ENCODE peak calls at places on chromosomes 12 and 14, in ten cellular contexts. F, C, M, H, T, U, Z, O, I and G are unnamed samples.

GRCh38 chr12:253116-253831 is 9.4 kb downstream of the SLC6A13 start:
- DNase-seq in U (no peak), F (no peak), H (no peak), Z (no peak), O (no peak), T (no peak), M (no peak), I (peak), C (no peak), G (no peak)

GRCh38 chr14:90548455-90548854 is 151.6 kb downstream of the CALM1 start:
- DNase-seq in I (no peak), H (no peak), M (no peak), T (no peak), O (no peak), U (no peak), F (no peak), Z (no peak), C (no peak), G (no peak)

GRCh38 chr12:122125452-122126341 is 47.1 kb downstream of the MLXIP start:
- DNase-seq in U (no peak), H (no peak), O (no peak), C (no peak), I (no peak), F (no peak), M (no peak), T (no peak), Z (no peak), G (no peak)

GRCh38 chr14:26332966-26333365 is 264.9 kb downstream of the NOVA1 start:
- DNase-seq in F (no peak), H (no peak), Z (no peak), T (no peak), O (no peak), U (peak), I (peak), M (no peak), C (no peak), G (no peak)

GRCh38 chr12:100993916-100994315 is 199.3 kb downstream of the ANO4 start:
- DNase-seq in U (no peak), H (peak), T (no peak), I (no peak), M (no peak), F (no peak), O (no peak), Z (no peak), C (no peak), G (no peak)

GRCh38 chr12:79260923-79261322 is 396.3 kb downstream of the SYT1 start:
- DNase-seq in F (no peak), O (no peak), M (no peak), I (no peak), T (no peak), Z (no peak), H (no peak), U (no peak), C (no peak), G (no peak)

GRCh38 chr12:108306014-108306501 is 33.1 kb downstream of the CMKLR1 start:
- DNase-seq in I (no peak), O (no peak), M (no peak), H (no peak), C (no peak), U (peak), F (no peak), T (peak), Z (no peak), G (no peak)

GRCh38 chr14:21053184-21054122 is 4.2 kb upstream of the RNASE8 start:
- DNase-seq in I (no peak), Z (no peak), F (no peak), C (no peak), O (no peak), T (no peak), H (no peak), U (no peak), M (no peak), G (no peak)

GRCh38 chr14:80313806-80314205 is 102.5 kb upstream of the DIO2 start:
- DNase-seq in Z (no peak), O (no peak), C (no peak), U (peak), F (no peak), H (no peak), T (no peak), I (no peak), M (no peak), G (no peak)

GRCh38 chr14:102215522-102216250 is 76.0 kb downstream of the WDR20 start:
- DNase-seq in M (no peak), U (peak), F (no peak), C (no peak), O (no peak), I (peak), T (no peak), H (no peak), Z (peak), G (no peak)

GRCh38 chr12:49547090-49547690 is 8.4 kb downstream of the KCNH3 start:
- DNase-seq in U (no peak), T (no peak), M (no peak), H (no peak), Z (no peak), F (no peak), I (no peak), C (no peak), O (no peak), G (no peak)

GRCh38 chr12:7716391-7716790 is 5.2 kb downstream of the DPPA3 start:
- DNase-seq in T (peak), Z (no peak), F (no peak), O (no peak), U (no peak), M (no peak), I (peak), H (peak), C (no peak), G (no peak)

GRCh38 chr12:126355346-126355745 is 1290.1 kb downstream of the AACS start:
- DNase-seq in O (no peak), U (no peak), H (no peak), F (no peak), Z (no peak), C (no peak), I (no peak), T (no peak), M (peak), G (no peak)

GRCh38 chr12:48882325-48882687 is 16.6 kb upstream of the RND1 start:
- DNase-seq in Z (no peak), T (peak), U (peak), I (peak), C (no peak), H (no peak), F (peak), O (no peak), M (no peak), G (no peak)

GRCh38 chr12:117792471-117792870 is 176.3 kb downstream of the KSR2 start:
- DNase-seq in C (no peak), H (no peak), F (no peak), M (no peak), O (no peak), U (no peak), I (no peak), Z (no peak), T (no peak), G (no peak)

GRCh38 chr12:105580841-105581352 is 250.4 kb downstream of the C12orf75 start:
- DNase-seq in O (no peak), I (peak), T (peak), C (peak), Z (no peak), H (no peak), F (no peak), M (no peak), U (no peak), G (no peak)

GRCh38 chr14:106578479-106578878 is 1052.1 kb downstream of the TMEM121 start:
- DNase-seq in T (no peak), C (no peak), I (no peak), F (no peak), U (no peak), Z (no peak), O (no peak), M (no peak), H (no peak), G (no peak)

GRCh38 chr14:75876526-75876925 is 105.3 kb downstream of the TGFB3 start:
- DNase-seq in C (no peak), F (no peak), U (no peak), T (no peak), H (no peak), M (no peak), O (no peak), Z (no peak), I (no peak), G (no peak)

GRCh38 chr12:10220398-10221077 is 7.9 kb downstream of the GABARAPL1 start:
- DNase-seq in F (no peak), C (no peak), O (no peak), Z (no peak), I (no peak), M (no peak), U (peak), T (peak), H (peak), G (no peak)

GRCh38 chr14:105185973-105186372 is 4.9 kb upstream of the NUDT14 start:
- DNase-seq in C (no peak), M (no peak), I (no peak), F (no peak), O (no peak), Z (no peak), H (no peak), T (no peak), U (no peak), G (no peak)

GRCh38 chr12:121968880-121969279 is 50.5 kb downstream of the CFAP251 start:
- DNase-seq in H (no peak), I (no peak), U (no peak), O (no peak), C (peak), M (no peak), Z (no peak), T (no peak), F (no peak), G (no peak)

GRCh38 chr12:52080403-52081201 is 1.1 kb downstream of the SMIM41 start:
- DNase-seq in U (no peak), F (no peak), T (no peak), I (no peak), H (no peak), O (no peak), Z (no peak), M (no peak), C (no peak), G (no peak)

GRCh38 chr14:32078030-32078793 is 1.1 kb downstream of the ARHGAP5 start:
- DNase-seq in H (peak), O (no peak), U (peak), C (peak), T (peak), I (peak), M (peak), Z (peak), F (peak), G (peak)

GRCh38 chr12:128814411-128815261 is 9.1 kb downstream of the SLC15A4 start:
- DNase-seq in I (no peak), O (no peak), Z (no peak), T (no peak), H (no peak), F (no peak), M (no peak), U (no peak), C (no peak), G (no peak)

GRCh38 chr12:109734219-109735000 is 20.8 kb downstream of the FAM222A start:
- DNase-seq in U (no peak), H (peak), O (no peak), T (peak), F (peak), M (peak), C (peak), Z (peak), I (peak), G (no peak)

GRCh38 chr14:21498540-21499526 is 12.3 kb downstream of the METTL3 start:
- DNase-seq in Z (peak), O (peak), T (peak), H (peak), F (peak), U (peak), M (peak), C (no peak), I (peak), G (peak)